ENCODE peak calls at places on chromosome X, in ten cellular contexts. T, D, F, K, M, L, Q, N, Z and P are unnamed samples.

GRCh38 chrX:134792077-134792476 is 133.8 kb upstream of the PLAC1 start:
- DNase-seq in T (no peak), D (no peak), F (no peak), K (no peak), M (no peak), L (no peak), Q (no peak), N (no peak), Z (peak; percentile 22), P (no peak)

GRCh38 chrX:95330292-95330691 is 1354.3 kb upstream of the DIAPH2 start:
- DNase-seq in T (no peak), D (no peak), F (no peak), K (no peak), M (no peak), L (no peak), Q (no peak), N (no peak), Z (no peak), P (no peak)

GRCh38 chrX:16772460-16772859 is 13.8 kb upstream of the TXLNG start:
- DNase-seq in T (no peak), D (no peak), F (no peak), K (no peak), M (no peak), L (no peak), Q (no peak), N (no peak), Z (no peak), P (no peak)

GRCh38 chrX:110795645-110796510 is at the start of gene CHRDL1:
- DNase-seq in T (peak; percentile 2), D (peak; percentile 73), F (no peak), K (peak; percentile 72), M (peak; percentile 9), L (peak; percentile 88), Q (no peak), N (peak; percentile 69), Z (no peak), P (no peak)

GRCh38 chrX:21972721-21973120 is 32.2 kb downstream of the SMS start:
- DNase-seq in T (no peak), D (no peak), F (no peak), K (no peak), M (no peak), L (no peak), Q (no peak), N (no peak), Z (peak; percentile 83), P (no peak)

GRCh38 chrX:40543661-40544328 is 37.0 kb upstream of the ATP6AP2 start:
- DNase-seq in T (no peak), D (peak; percentile 33), F (peak; percentile 33), K (no peak), M (peak; percentile 56), L (no peak), Q (no peak), N (peak; percentile 37), Z (peak; percentile 71), P (no peak)

GRCh38 chrX:7194606-7195005 is 46.7 kb upstream of the PUDP start:
- DNase-seq in T (no peak), D (no peak), F (no peak), K (no peak), M (no peak), L (no peak), Q (no peak), N (no peak), Z (no peak), P (no peak)

GRCh38 chrX:10077425-10078188 is 79.2 kb upstream of the CLCN4 start:
- DNase-seq in T (no peak), D (no peak), F (no peak), K (no peak), M (no peak), L (no peak), Q (no peak), N (no peak), Z (peak; percentile 83), P (no peak)

GRCh38 chrX:129522184-129523059 is 868 bp downstream of the SMARCA1 start:
- DNase-seq in T (peak; percentile 55), D (peak; percentile 59), F (no peak), K (no peak), M (peak; percentile 37), L (peak; percentile 80), Q (no peak), N (peak; percentile 74), Z (peak; percentile 54), P (no peak)

GRCh38 chrX:129524250-129524850 is 1.1 kb upstream of the SMARCA1 start:
- DNase-seq in T (no peak), D (no peak), F (no peak), K (no peak), M (no peak), L (no peak), Q (no peak), N (no peak), Z (no peak), P (no peak)

GRCh38 chrX:129520151-129520550 is 3.1 kb downstream of the SMARCA1 start:
- DNase-seq in T (no peak), D (no peak), F (no peak), K (no peak), M (no peak), L (no peak), Q (no peak), N (no peak), Z (no peak), P (no peak)

GRCh38 chrX:129525162-129525561 is 1.9 kb upstream of the SMARCA1 start:
- DNase-seq in T (no peak), D (no peak), F (no peak), K (no peak), M (no peak), L (no peak), Q (no peak), N (no peak), Z (no peak), P (no peak)

DNA sequence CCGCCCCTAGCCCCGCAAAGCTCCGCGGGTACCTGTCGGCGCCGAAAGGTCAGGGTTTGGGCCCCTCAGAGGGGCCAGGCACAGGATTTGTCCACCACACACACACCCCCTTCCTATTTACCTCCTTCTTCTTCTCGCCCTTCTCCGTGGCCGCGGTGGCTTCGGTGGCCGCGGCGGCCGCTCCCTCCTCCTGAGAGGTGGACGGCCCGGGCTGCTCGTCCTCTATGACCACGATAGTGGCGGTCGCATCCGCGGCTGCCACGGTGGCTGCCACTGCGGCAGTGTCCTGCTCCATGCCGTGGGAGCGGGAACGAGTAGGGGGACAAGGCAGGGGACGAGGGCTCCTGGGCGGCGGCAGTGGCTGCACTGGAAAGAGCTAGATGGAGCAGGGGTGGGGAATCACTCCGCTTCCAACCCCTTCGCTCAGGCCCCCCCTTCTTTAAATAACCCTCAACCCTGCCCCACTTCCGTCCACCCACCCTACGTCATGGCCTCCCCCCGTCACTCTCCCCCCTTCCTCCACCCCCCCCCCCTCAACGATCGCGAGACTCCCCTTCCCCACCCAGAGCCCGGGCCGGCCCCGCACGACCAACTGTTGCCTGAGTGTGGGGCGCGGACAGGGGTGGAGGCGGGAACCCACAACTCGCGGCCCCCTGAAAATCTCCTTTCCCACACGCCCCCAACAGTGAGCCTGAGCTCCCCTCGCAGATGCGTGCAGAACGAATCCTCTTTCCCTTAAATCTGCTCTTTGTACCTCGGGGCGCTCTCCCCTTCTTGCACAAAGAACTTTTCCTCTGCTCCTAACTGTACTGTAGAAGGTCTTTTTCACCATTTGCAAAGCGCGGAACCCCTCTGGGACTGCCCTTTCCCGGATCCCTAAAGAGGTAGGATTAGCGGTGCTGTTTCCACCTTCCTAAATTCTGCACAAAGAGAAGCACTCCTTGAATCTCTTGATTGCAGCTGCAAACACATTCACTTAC is at the start of gene SMARCA1:
- DNase-seq in T (peak; percentile 67), D (peak; percentile 60), F (no peak), K (peak; percentile 66), M (peak; percentile 36), L (peak; percentile 86), Q (peak; percentile 78), N (peak; percentile 58), Z (peak; percentile 63), P (no peak)
- TF ChIP-seq POLR2A in T (peak; percentile 61), D (peak; percentile 49), F (no peak), K (no peak), M (peak; percentile 41), L (peak; percentile 22), Q (no peak), N (peak; percentile 26), Z (peak; percentile 84), P (no peak)

GRCh38 chrX:46838482-46838857 is 1.6 kb downstream of the RP2 start:
- DNase-seq in T (no peak), D (no peak), F (no peak), K (no peak), M (no peak), L (no peak), Q (no peak), N (no peak), Z (peak; percentile 24), P (no peak)
- H3K4me3 ChIP-seq in T (peak overlapping the region; percentile 74), D (no peak overlapping the region), F (peak overlapping the region; percentile 74), K (peak overlapping the region; percentile 73), M (no peak overlapping the region), L (peak overlapping the region; percentile 68), Q (peak overlapping the region; percentile 57), N (no peak overlapping the region), Z (peak overlapping the region; percentile 86), P (peak overlapping the region; percentile 77)

DNA sequence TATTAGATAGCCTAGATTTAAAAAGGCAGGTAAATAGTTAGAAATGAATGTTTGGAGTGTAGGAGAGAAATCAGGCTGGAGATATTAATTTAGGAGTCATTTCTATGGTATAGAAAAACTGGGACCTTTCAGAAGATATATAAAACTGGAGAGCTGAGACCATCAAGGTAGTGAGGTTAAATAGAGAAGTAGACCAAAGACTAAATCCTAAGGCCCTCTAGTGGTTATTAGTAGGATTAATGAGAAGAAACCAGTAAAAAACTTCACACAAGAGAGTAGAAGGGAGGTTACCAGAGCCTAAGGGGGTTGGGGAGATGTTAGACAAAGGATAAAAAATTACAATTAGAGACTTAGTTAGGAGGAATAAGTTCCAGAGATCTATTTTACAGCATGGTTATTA is 351.0 kb upstream of the SPANXN1 start:
- DNase-seq in T (no peak), D (no peak), F (no peak), K (no peak), M (no peak), L (no peak), Q (no peak), N (no peak), Z (no peak), P (no peak)
- TF ChIP-seq CTCF in T (no peak), D (no peak), F (peak; percentile 27), K (no peak), M (no peak), L (no peak), Q (no peak), N (no peak), Z (peak; percentile 12), P (no peak)

GRCh38 chrX:103373581-103373980 is 2.8 kb upstream of the BEX3 start:
- DNase-seq in T (peak; percentile 40), D (no peak), F (no peak), K (no peak), M (no peak), L (no peak), Q (no peak), N (no peak), Z (no peak), P (no peak)

GRCh38 chrX:103378990-103379389 is 2.7 kb downstream of the BEX3 start:
- DNase-seq in T (no peak), D (no peak), F (no peak), K (no peak), M (no peak), L (no peak), Q (no peak), N (no peak), Z (peak; percentile 26), P (no peak)

GRCh38 chrX:103372886-103373285 is 3.5 kb upstream of the BEX3 start:
- DNase-seq in T (no peak), D (no peak), F (no peak), K (no peak), M (no peak), L (no peak), Q (no peak), N (no peak), Z (no peak), P (no peak)

GRCh38 chrX:103376979-103377324 is 614 bp downstream of the BEX3 start:
- DNase-seq in T (no peak), D (peak; percentile 18), F (no peak), K (no peak), M (no peak), L (no peak), Q (no peak), N (peak; percentile 7), Z (peak; percentile 27), P (no peak)

DNA sequence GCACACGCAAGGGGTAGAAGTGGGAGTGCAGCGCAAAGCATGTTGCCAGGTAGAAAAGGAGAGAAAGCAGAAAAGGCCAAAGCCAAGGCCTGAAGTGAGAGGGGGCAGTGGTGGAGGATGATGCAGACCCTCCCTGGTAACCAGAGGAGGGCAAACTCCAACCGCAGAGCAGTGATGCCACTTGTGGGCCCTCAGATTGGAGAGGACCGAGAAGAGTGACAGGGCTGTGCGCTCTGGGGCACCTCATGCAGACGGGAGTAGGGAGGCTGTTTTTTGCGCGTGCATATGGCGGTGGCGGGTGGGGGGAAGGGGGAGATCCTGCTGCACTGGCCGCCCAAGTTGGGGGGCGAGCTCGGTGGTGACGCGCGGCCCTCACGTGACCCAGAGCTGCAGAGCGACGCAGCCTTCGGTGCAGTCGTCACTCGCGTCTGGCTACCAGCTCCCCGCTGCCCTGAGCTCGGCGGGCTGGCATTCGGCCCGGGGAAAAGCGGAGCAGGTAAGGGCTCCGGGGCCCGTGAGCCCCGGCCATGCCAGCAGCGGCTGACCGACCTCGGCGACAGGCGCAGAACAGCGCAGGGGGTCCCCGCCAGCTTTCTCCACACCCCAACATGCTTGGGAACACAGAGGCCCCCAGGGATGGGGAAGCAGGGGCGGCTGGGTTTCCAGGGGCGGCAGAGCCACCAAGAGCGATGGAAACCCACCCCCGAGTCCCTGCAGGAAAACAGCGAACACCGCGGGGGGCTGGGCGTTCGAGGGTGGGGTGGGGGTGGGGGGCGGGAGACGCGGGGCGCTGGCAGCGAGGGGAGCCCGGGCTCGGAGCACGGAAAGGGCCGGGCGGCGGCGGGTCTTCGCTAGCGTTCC is at the start of gene BEX3:
- DNase-seq in T (peak; percentile 48), D (peak; percentile 46), F (no peak), K (peak; percentile 77), M (peak; percentile 41), L (peak; percentile 80), Q (peak; percentile 79), N (peak; percentile 77), Z (peak; percentile 59), P (no peak)
- TF ChIP-seq POLR2A in T (peak; percentile 70), D (peak; percentile 73), F (peak; percentile 50), K (no peak), M (peak; percentile 54), L (peak; percentile 45), Q (no peak), N (peak; percentile 65), Z (peak; percentile 80), P (no peak)